ENCODE peak calls at places on chromosomes 5 and 9, in ten cellular contexts. X, J, N, Y, W, Z, R, H, S and C are unnamed samples.

GRCh38 chr5:114317751-114318150 is 44.1 kb upstream of the KCNN2 start:
- DNase-seq in X (no peak), J (no peak), N (no peak), Y (no peak), W (no peak), Z (no peak), R (no peak), H (no peak), S (no peak), C (no peak)

GRCh38 chr5:98296426-98296825 is 477.0 kb upstream of the RGMB start:
- DNase-seq in X (no peak), J (peak), N (peak), Y (peak), W (peak), Z (no peak), R (no peak), H (no peak), S (peak), C (peak)

GRCh38 chr5:81924467-81924866 is 47.4 kb upstream of the ATG10 start:
- DNase-seq in X (no peak), J (no peak), N (no peak), Y (no peak), W (no peak), Z (peak), R (no peak), H (no peak), S (no peak), C (no peak)

GRCh38 chr5:149152317-149152746 is 11.0 kb downstream of the ABLIM3 start:
- DNase-seq in X (no peak), J (no peak), N (peak), Y (peak), W (no peak), Z (no peak), R (no peak), H (peak), S (peak), C (no peak)

GRCh38 chr9:137294684-137295312 is 7.3 kb downstream of the NRARP start:
- DNase-seq in X (peak), J (peak), N (peak), Y (peak), W (peak), Z (no peak), R (peak), H (no peak), S (peak), C (no peak)

GRCh38 chr5:71734141-71734540 is 15.1 kb downstream of the CARTPT start:
- DNase-seq in X (no peak), J (no peak), N (no peak), Y (no peak), W (no peak), Z (no peak), R (no peak), H (no peak), S (no peak), C (no peak)

GRCh38 chr9:83403864-83404263 is 134.3 kb downstream of the FRMD3 start:
- DNase-seq in X (no peak), J (peak), N (peak), Y (peak), W (peak), Z (no peak), R (no peak), H (no peak), S (peak), C (peak)

GRCh38 chr5:72314571-72315172 is 5.4 kb downstream of the MRPS27 start:
- DNase-seq in X (peak), J (peak), N (peak), Y (peak), W (peak), Z (no peak), R (no peak), H (peak), S (peak), C (no peak)

GRCh38 chr5:52922384-52922783 is 66.8 kb upstream of the ITGA2 start:
- DNase-seq in X (peak), J (peak), N (peak), Y (peak), W (peak), Z (no peak), R (no peak), H (peak), S (peak), C (peak)
- TF ChIP-seq CTCF in X (no peak), J (no peak), N (peak), Y (no peak), W (no peak), Z (no peak), R (no peak), H (no peak), S (no peak), C (no peak)

GRCh38 chr9:127568971-127569818 is 42.9 kb upstream of the STXBP1 start:
- DNase-seq in X (peak), J (peak), N (peak), Y (peak), W (peak), Z (peak), R (peak), H (peak), S (peak), C (no peak)

GRCh38 chr9:127569819-127570401 is 42.2 kb upstream of the STXBP1 start:
- DNase-seq in X (no peak), J (peak), N (no peak), Y (peak), W (no peak), Z (no peak), R (no peak), H (no peak), S (no peak), C (no peak)

GRCh38 chr9:127567119-127567897 is 44.8 kb upstream of the STXBP1 start:
- DNase-seq in X (peak), J (peak), N (no peak), Y (peak), W (no peak), Z (peak), R (peak), H (no peak), S (peak), C (no peak)

GRCh38 chr9:127567898-127568617 is 44.0 kb upstream of the STXBP1 start:
- DNase-seq in X (peak), J (no peak), N (peak), Y (no peak), W (peak), Z (no peak), R (peak), H (no peak), S (no peak), C (no peak)

GRCh38 chr9:127568618-127568970 is 43.5 kb upstream of the STXBP1 start:
- DNase-seq in X (no peak), J (no peak), N (no peak), Y (no peak), W (no peak), Z (no peak), R (no peak), H (no peak), S (no peak), C (no peak)
- H3K4me3 ChIP-seq in X (peak), J (peak), N (peak), Y (peak), W (peak), Z (peak), R (peak), H (peak), S (peak), C (peak)

DNA sequence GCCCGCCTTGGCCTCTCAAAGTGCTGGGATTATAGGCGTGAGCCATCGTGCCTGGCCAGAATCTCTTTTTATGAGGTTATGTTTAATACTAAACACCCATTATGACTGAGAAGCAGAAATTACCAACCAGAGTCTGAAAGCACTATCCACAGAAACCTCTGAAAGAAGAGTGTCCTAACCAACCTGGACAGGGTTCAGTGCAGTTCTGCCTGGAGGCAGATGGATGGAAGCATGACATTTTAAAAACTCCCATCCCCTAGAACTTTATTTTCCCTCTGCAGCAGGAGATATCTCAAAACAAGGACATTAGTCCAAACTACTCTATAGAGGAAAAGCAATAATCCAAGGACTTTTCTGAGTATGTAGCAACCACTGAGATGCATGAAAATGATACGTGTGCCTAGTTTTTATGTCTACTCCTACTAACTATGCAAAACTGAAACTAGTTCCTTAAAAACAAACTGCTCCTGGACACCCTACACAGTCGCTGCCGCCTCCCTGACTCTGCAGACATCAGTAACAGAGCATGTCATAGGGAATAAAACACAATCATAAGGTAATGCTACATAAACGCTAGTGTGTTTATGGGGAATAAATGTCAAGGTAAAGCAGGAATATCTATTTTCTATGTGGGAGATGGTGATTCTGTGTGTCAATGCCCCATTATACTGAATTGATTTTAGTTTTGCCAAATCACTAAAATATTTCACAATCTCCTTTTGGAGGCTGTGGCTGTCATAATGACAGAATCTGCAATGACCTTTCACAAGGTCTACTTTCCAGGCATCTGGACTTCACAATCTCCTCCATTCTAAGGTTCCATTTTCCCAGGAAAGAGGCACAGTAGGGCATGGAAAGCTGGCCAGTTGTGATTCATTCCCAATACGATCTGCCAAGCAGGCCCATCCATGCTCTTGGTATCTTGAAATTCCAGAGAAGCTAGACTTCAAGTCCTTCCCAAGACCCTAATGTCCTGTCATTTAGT is 122.8 kb downstream of the SIL1 start:
- DNase-seq in X (no peak), J (no peak), N (no peak), Y (peak), W (no peak), Z (no peak), R (no peak), H (no peak), S (peak), C (no peak)
- TF ChIP-seq CTCF in X (no peak), J (no peak), N (no peak), Y (no peak), W (no peak), Z (no peak), R (no peak), H (no peak), S (no peak), C (no peak)

GRCh38 chr5:61419141-61419540 is 87.1 kb downstream of the ZSWIM6 start:
- DNase-seq in X (no peak), J (no peak), N (no peak), Y (no peak), W (no peak), Z (no peak), R (no peak), H (no peak), S (no peak), C (no peak)

GRCh38 chr5:61417851-61418250 is 85.8 kb downstream of the ZSWIM6 start:
- DNase-seq in X (no peak), J (no peak), N (no peak), Y (no peak), W (no peak), Z (no peak), R (no peak), H (no peak), S (no peak), C (no peak)

GRCh38 chr5:61425918-61426317 is 93.9 kb downstream of the ZSWIM6 start:
- DNase-seq in X (no peak), J (no peak), N (no peak), Y (no peak), W (no peak), Z (no peak), R (no peak), H (no peak), S (no peak), C (no peak)

GRCh38 chr5:61423487-61424157 is 91.6 kb downstream of the ZSWIM6 start:
- DNase-seq in X (no peak), J (no peak), N (peak), Y (no peak), W (no peak), Z (no peak), R (no peak), H (no peak), S (no peak), C (no peak)
- H3K4me3 ChIP-seq in X (no peak), J (no peak), N (no peak), Y (no peak), W (no peak), Z (no peak), R (no peak), H (no peak), S (no peak), C (no peak)

GRCh38 chr5:59173568-59173967 is 590.7 kb downstream of the RAB3C start:
- DNase-seq in X (no peak), J (peak), N (peak), Y (peak), W (no peak), Z (no peak), R (no peak), H (no peak), S (peak), C (no peak)
- TF ChIP-seq CTCF in X (no peak), J (peak), N (peak), Y (peak), W (no peak), Z (no peak), R (no peak), H (peak), S (peak), C (peak)

GRCh38 chr5:147558131-147558730 is 48.4 kb upstream of the DPYSL3 start:
- DNase-seq in X (no peak), J (no peak), N (peak), Y (peak), W (no peak), Z (no peak), R (no peak), H (no peak), S (no peak), C (no peak)

GRCh38 chr5:147559725-147560124 is 49.9 kb upstream of the DPYSL3 start:
- DNase-seq in X (no peak), J (peak), N (no peak), Y (peak), W (peak), Z (no peak), R (no peak), H (no peak), S (no peak), C (no peak)

GRCh38 chr5:147560982-147561381 is 51.1 kb upstream of the DPYSL3 start:
- DNase-seq in X (peak), J (peak), N (no peak), Y (no peak), W (peak), Z (no peak), R (no peak), H (no peak), S (no peak), C (no peak)

GRCh38 chr5:147561435-147561834 is 51.6 kb upstream of the DPYSL3 start:
- DNase-seq in X (no peak), J (no peak), N (no peak), Y (no peak), W (no peak), Z (no peak), R (no peak), H (no peak), S (no peak), C (no peak)

GRCh38 chr5:147558826-147559225 is 49.0 kb upstream of the DPYSL3 start:
- DNase-seq in X (peak), J (peak), N (peak), Y (peak), W (peak), Z (peak), R (no peak), H (no peak), S (peak), C (no peak)
- H3K4me3 ChIP-seq in X (no peak), J (no peak), N (no peak), Y (no peak), W (no peak), Z (no peak), R (no peak), H (no peak), S (no peak), C (no peak)